ENCODE peak calls at places on chromosomes 12 and 14, in ten cellular contexts. J is uterus, B is right lobe of liver, C is ovary, L is esophagus squamous epithelium, P is spleen, Y is IMR-90, K is A549, Z is stomach, T is transverse colon. G is an unnamed sample.

GRCh38 chr14:103882503-103883262 is 35.3 kb upstream of the PPP1R13B start:
- DNase-seq in J (peak; percentile 57), B (peak; percentile 68), C (no peak), P (no peak), T (peak; percentile 25), K (no peak), L (no peak), Y (no peak), Z (no peak), G (no peak)

GRCh38 chr12:86331457-86331856 is 75.3 kb upstream of the MGAT4C start:
- DNase-seq in P (no peak), T (no peak), Y (no peak), B (no peak), L (no peak), C (no peak), J (no peak), K (no peak), Z (no peak), G (no peak)

GRCh38 chr12:56634837-56635538 is 4.9 kb upstream of the BAZ2A start:
- DNase-seq in T (peak; percentile 91), B (peak; percentile 87), Y (peak; percentile 84), Z (peak; percentile 80), L (no peak), C (peak; percentile 76), K (peak; percentile 94), J (peak; percentile 82), P (peak; percentile 95), G (peak; percentile 92)

GRCh38 chr12:94109154-94109553 is 39.2 kb upstream of the PLXNC1 start:
- DNase-seq in B (no peak), Y (peak; percentile 71), P (no peak), C (no peak), Z (no peak), L (no peak), J (no peak), T (no peak), K (no peak), G (no peak)

GRCh38 chr14:92747701-92748258 is 647 bp downstream of the LGMN start:
- DNase-seq in Z (no peak), T (peak; percentile 24), L (no peak), Y (no peak), P (no peak), K (no peak), B (no peak), C (peak; percentile 35), J (no peak), G (no peak)

GRCh38 chr12:3295648-3296408 is 195.2 kb upstream of the PRMT8 start:
- DNase-seq in P (no peak), B (no peak), K (no peak), T (no peak), Z (peak; percentile 29), C (no peak), Y (peak; percentile 30), J (no peak), L (no peak), G (no peak)

GRCh38 chr14:88974991-88975835 is 150.8 kb downstream of the TTC8 start:
- DNase-seq in J (no peak), Z (no peak), Y (no peak), B (no peak), T (peak; percentile 79), C (peak; percentile 44), K (no peak), L (no peak), P (no peak), G (peak; percentile 70)

GRCh38 chr12:25001311-25001710 is 52.4 kb upstream of the BCAT1 start:
- DNase-seq in Z (no peak), Y (peak; percentile 30), J (no peak), K (no peak), P (no peak), B (no peak), C (no peak), L (no peak), T (no peak), G (no peak)

GRCh38 chr12:6559500-6559899 is 3.7 kb upstream of the IFFO1 start:
- DNase-seq in C (no peak), Y (no peak), Z (no peak), J (no peak), L (no peak), T (no peak), P (no peak), B (no peak), K (no peak), G (no peak)

GRCh38 chr14:44405350-44405619 is 101.8 kb downstream of the FSCB start:
- DNase-seq in T (no peak), Y (no peak), K (no peak), J (no peak), L (no peak), P (no peak), C (no peak), Z (no peak), B (no peak), G (no peak)

GRCh38 chr14:63616015-63616414 is 25.7 kb downstream of the WDR89 start:
- DNase-seq in C (no peak), B (no peak), J (no peak), Z (no peak), K (no peak), P (no peak), Y (no peak), L (no peak), T (no peak), G (no peak)

GRCh38 chr14:22977684-22978486 is 4.5 kb downstream of the AJUBA start:
- DNase-seq in B (peak; percentile 79), P (no peak), J (peak; percentile 82), C (peak; percentile 58), T (peak; percentile 52), K (peak; percentile 88), L (no peak), Y (peak; percentile 67), Z (peak; percentile 69), G (no peak)

GRCh38 chr12:56143225-56143624 is 9.2 kb upstream of the MYL6B start:
- DNase-seq in C (no peak), J (no peak), Z (no peak), P (no peak), T (no peak), K (no peak), Y (no peak), L (no peak), B (no peak), G (no peak)

DNA sequence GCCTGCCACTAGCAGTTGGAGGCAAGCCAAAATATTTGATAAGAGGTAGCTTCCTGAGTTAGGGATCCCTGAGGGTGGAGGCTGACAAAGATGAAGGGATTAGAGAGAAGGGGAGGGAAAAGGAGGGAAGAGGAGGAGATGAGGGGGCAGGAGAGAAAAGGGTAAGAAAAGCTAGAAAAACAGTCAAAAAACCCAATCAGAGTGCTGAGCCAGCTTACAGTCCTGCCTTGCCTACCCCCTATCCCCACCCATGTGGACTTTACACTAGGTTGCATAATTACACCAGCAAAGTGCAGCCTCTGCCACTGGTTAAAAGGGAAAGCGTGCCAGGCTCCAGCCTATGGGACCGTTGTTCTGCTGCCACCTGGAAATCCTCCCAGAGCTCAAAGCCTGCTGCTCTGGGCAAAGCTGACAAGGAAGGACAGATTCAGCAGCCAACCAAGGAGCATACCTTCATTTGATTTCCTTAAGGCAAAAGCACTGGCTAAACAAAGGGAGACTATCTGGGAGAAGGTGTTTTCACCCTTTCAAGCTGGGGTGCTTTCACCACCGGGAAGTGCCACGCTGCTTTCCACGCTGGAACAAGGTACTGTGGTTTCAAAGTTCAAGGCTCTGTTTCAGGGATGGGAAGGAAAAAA is 3.9 kb upstream of the NUMB start:
- DNase-seq in Y (peak; percentile 43), B (peak; percentile 93), L (no peak), K (peak; percentile 89), P (no peak), J (peak; percentile 27), T (peak; percentile 88), C (peak; percentile 55), Z (peak; percentile 92), G (no peak)
- H3K27ac ChIP-seq in Y (peak overlapping the region; percentile 50), B (peak overlapping the region; percentile 74), L (peak overlapping the region; percentile 80), K (peak overlapping the region; percentile 84), P (peak overlapping the region; percentile 86), J (peak overlapping the region; percentile 32), T (peak overlapping the region; percentile 75), C (no peak overlapping the region), Z (peak overlapping the region; percentile 86), G (peak overlapping the region; percentile 28)

DNA sequence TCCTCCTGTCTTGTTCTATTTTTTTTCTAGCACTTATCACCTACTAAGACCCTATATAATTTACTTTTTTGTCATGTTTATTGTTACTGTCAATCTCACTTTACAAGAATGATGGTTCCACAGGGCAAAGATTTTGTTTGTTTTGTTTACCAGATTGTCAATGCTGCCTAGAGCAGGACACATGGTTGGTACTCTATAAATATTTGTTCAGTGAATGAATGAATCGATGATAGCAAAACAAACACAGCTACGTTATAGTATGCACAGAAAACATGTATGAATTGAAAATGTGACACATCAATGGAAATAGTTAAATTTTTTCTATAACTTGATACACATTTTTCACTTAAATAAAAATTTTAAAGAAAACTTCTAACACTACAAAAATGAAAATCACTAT is 67.1 kb upstream of the KRR1 start:
- DNase-seq in J (no peak), T (no peak), P (no peak), Y (no peak), K (no peak), Z (no peak), L (no peak), B (no peak), C (no peak), G (no peak)
- H3K4me3 ChIP-seq in J (no peak overlapping the region), T (no peak overlapping the region), P (no peak overlapping the region), Y (no peak overlapping the region), K (no peak overlapping the region), Z (no peak overlapping the region), L (no peak overlapping the region), B (no peak overlapping the region), C (no peak overlapping the region), G (no peak overlapping the region)

GRCh38 chr12:117528538-117528937 is 167.1 kb upstream of the NOS1 start:
- DNase-seq in B (no peak), Z (no peak), J (no peak), T (no peak), K (no peak), L (no peak), Y (no peak), P (no peak), C (no peak), G (no peak)
- TF ChIP-seq POLR2A in B (no peak), Z (no peak), J (no peak), T (no peak), K (no peak), L (no peak), Y (no peak), P (no peak), C (no peak), G (no peak)

GRCh38 chr14:102187583-102188001 is 47.9 kb downstream of the WDR20 start:
- DNase-seq in Y (no peak), L (no peak), T (no peak), J (no peak), C (no peak), P (no peak), K (no peak), Z (no peak), B (no peak), G (no peak)
- H3K27ac ChIP-seq in Y (peak overlapping the region; percentile 28), L (peak overlapping the region; percentile 83), T (no peak overlapping the region), J (peak overlapping the region; percentile 61), C (no peak overlapping the region), P (no peak overlapping the region), K (peak overlapping the region; percentile 81), Z (peak overlapping the region; percentile 59), B (no peak overlapping the region), G (no peak overlapping the region)

G was measured in Peyer's patch.